ENCODE peak calls at places on chromosomes 6 and 20, in six cellular contexts. N is HS-5, T is AG04450, L is immature natural killer cell, Z is NB4, Q is Right ventricle myocardium superior. B is an unnamed sample.

GRCh38 chr6:88376759-88377387 is 210.7 kb upstream of the CNR1 start:
- DNase-seq in Q (no peak), L (no peak), T (no peak), Z (no peak), N (peak), B (no peak)

GRCh38 chr20:59831024-59831900 is 102.2 kb downstream of the SYCP2 start:
- DNase-seq in L (no peak), Z (no peak), N (no peak), Q (peak), T (no peak), B (no peak)

GRCh38 chr20:8647868-8648495 is 420.9 kb upstream of the PLCB4 start:
- DNase-seq in T (no peak), N (no peak), Z (peak), L (no peak), Q (peak), B (no peak)

GRCh38 chr20:54048489-54048888 is 21.9 kb downstream of the BCAS1 start:
- DNase-seq in N (no peak), T (no peak), Z (no peak), L (no peak), Q (no peak), B (no peak)

GRCh38 chr6:94636780-94637385 is 940.5 kb upstream of the MANEA start:
- DNase-seq in Q (no peak), T (no peak), L (no peak), N (peak), Z (peak), B (no peak)

GRCh38 chr20:36754656-36755222 is 8.8 kb upstream of the NDRG3 start:
- DNase-seq in N (peak), T (peak), Z (peak), Q (no peak), L (peak), B (peak)

GRCh38 chr20:43533060-43533459 is 25.6 kb downstream of the L3MBTL1 start:
- DNase-seq in Q (no peak), L (no peak), T (no peak), Z (no peak), N (peak), B (no peak)

GRCh38 chr6:89667872-89668556 is 29.5 kb upstream of the LYRM2 start:
- DNase-seq in N (no peak), L (no peak), T (no peak), Q (no peak), Z (no peak), B (no peak)

GRCh38 chr6:70396796-70397729 is 16.2 kb upstream of the FAM135A start:
- DNase-seq in N (no peak), T (no peak), L (no peak), Q (no peak), Z (peak), B (no peak)

GRCh38 chr6:42451146-42451594 is 556 bp downstream of the TRERF1 start:
- DNase-seq in N (no peak), T (no peak), Z (no peak), Q (no peak), L (no peak), B (no peak)

GRCh38 chr6:143395699-143396098 is 54.8 kb downstream of the ADAT2 start:
- DNase-seq in L (no peak), N (no peak), Z (no peak), Q (no peak), T (no peak), B (no peak)

GRCh38 chr20:32506721-32507120 is 78.4 kb downstream of the NOL4L start:
- DNase-seq in T (no peak), L (no peak), Q (no peak), Z (no peak), N (no peak), B (no peak)

GRCh38 chr20:23085415-23086055 is 589 bp downstream of the CD93 start:
- DNase-seq in N (no peak), Z (peak), T (no peak), L (peak), Q (peak), B (no peak)

GRCh38 chr6:87968435-87969278 is 79.0 kb upstream of the SPACA1 start:
- DNase-seq in N (no peak), T (no peak), Z (no peak), Q (no peak), L (peak), B (no peak)

GRCh38 chr6:145756170-145756662 is 20.9 kb upstream of the EPM2A start:
- DNase-seq in T (peak), N (peak), Q (peak), Z (peak), L (no peak), B (peak)

GRCh38 chr6:110255356-110255755 is 75.1 kb downstream of the CDC40 start:
- DNase-seq in T (no peak), Z (peak), L (no peak), N (no peak), Q (no peak), B (no peak)

GRCh38 chr6:9112548-9112947 is 677.2 kb upstream of the SLC35B3 start:
- DNase-seq in Z (no peak), L (no peak), T (no peak), Q (no peak), N (no peak), B (no peak)

GRCh38 chr20:53975761-53976160 is 94.6 kb downstream of the BCAS1 start:
- DNase-seq in N (no peak), L (no peak), Z (no peak), Q (no peak), T (no peak), B (no peak)

GRCh38 chr6:24520929-24521546 is 26.3 kb downstream of the ALDH5A1 start:
- DNase-seq in T (no peak), Q (peak), Z (peak), L (no peak), N (no peak), B (no peak)

GRCh38 chr6:6676910-6677441 is 88.5 kb downstream of the LY86 start:
- DNase-seq in Q (peak), N (peak), Z (peak), L (peak), T (peak), B (peak)

GRCh38 chr6:114142256-114142655 is 171.3 kb upstream of the HDAC2 start:
- DNase-seq in Z (no peak), Q (no peak), L (no peak), N (no peak), T (no peak), B (no peak)

GRCh38 chr6:27066381-27066780 is 181.1 kb upstream of the PRSS16 start:
- DNase-seq in L (no peak), Q (no peak), N (no peak), T (no peak), Z (no peak), B (no peak)

GRCh38 chr6:41021832-41022231 is 17.2 kb downstream of the UNC5CL start:
- DNase-seq in N (peak), T (no peak), L (no peak), Z (peak), Q (no peak), B (no peak)

GRCh38 chr6:75376347-75377024 is 91.9 kb upstream of the TMEM30A start:
- DNase-seq in Z (no peak), N (peak), T (no peak), Q (no peak), L (no peak), B (no peak)

GRCh38 chr6:37314803-37315515 is 38.8 kb upstream of the RNF8 start:
- DNase-seq in L (no peak), T (no peak), Z (peak), N (no peak), Q (no peak), B (no peak)